ENCODE peak calls at places on chromosomes 13 and 19, in six cellular contexts. One of them, this sample, is unnamed.

GRCh38 chr19:46206176-46206575 is 23.4 kb upstream of the IGFL1 start:
- DNase-seq in SK-N-SH: no peak
- DNase-seq in HepG2: no peak
- DNase-seq in GM12891: no peak
- DNase-seq in GM12892: no peak
- DNase-seq in K562: no peak
- DNase-seq in this sample: no peak

GRCh38 chr13:44818428-44818827 is 170.8 kb downstream of the NUFIP1 start:
- DNase-seq in SK-N-SH: peak; percentile 69
- DNase-seq in HepG2: peak; percentile 24
- DNase-seq in GM12891: no peak
- DNase-seq in GM12892: no peak
- DNase-seq in K562: no peak
- DNase-seq in this sample: no peak

GRCh38 chr13:101049166-101049850 is 367.0 kb downstream of the NALCN start:
- DNase-seq in SK-N-SH: no peak
- DNase-seq in HepG2: no peak
- DNase-seq in GM12891: no peak
- DNase-seq in GM12892: no peak
- DNase-seq in K562: no peak
- DNase-seq in this sample: no peak

GRCh38 chr13:39585219-39585618 is 17.8 kb downstream of the LHFPL6 start:
- DNase-seq in SK-N-SH: no peak
- DNase-seq in HepG2: no peak
- DNase-seq in GM12891: no peak
- DNase-seq in GM12892: no peak
- DNase-seq in K562: no peak
- DNase-seq in this sample: no peak

GRCh38 chr19:49932731-49933131 is 3.4 kb upstream of the NUP62 start:
- DNase-seq in SK-N-SH: no peak
- DNase-seq in HepG2: no peak
- DNase-seq in GM12891: no peak
- DNase-seq in GM12892: no peak
- DNase-seq in K562: no peak
- DNase-seq in this sample: no peak

GRCh38 chr19:43957891-43958290 is 6.9 kb downstream of the ZNF221 start:
- DNase-seq in SK-N-SH: no peak
- DNase-seq in HepG2: peak; percentile 59
- DNase-seq in GM12891: no peak
- DNase-seq in GM12892: no peak
- DNase-seq in K562: no peak
- DNase-seq in this sample: no peak

GRCh38 chr19:40687525-40688016 is 2.9 kb downstream of the NUMBL start:
- DNase-seq in SK-N-SH: no peak
- DNase-seq in HepG2: no peak
- DNase-seq in GM12891: no peak
- DNase-seq in GM12892: no peak
- DNase-seq in K562: peak; percentile 88
- DNase-seq in this sample: no peak

GRCh38 chr19:48991823-48992570 is 1.1 kb downstream of the GYS1 start:
- DNase-seq in SK-N-SH: peak; percentile 59
- DNase-seq in HepG2: no peak
- DNase-seq in GM12891: peak; percentile 47
- DNase-seq in GM12892: no peak
- DNase-seq in K562: peak; percentile 73
- DNase-seq in this sample: no peak

GRCh38 chr13:77338961-77339401 is 12.1 kb upstream of the MYCBP2 start:
- DNase-seq in SK-N-SH: no peak
- DNase-seq in HepG2: no peak
- DNase-seq in GM12891: no peak
- DNase-seq in GM12892: no peak
- DNase-seq in K562: no peak
- DNase-seq in this sample: no peak

GRCh38 chr13:46749951-46750350 is 47.0 kb downstream of the ESD start:
- DNase-seq in SK-N-SH: no peak
- DNase-seq in HepG2: no peak
- DNase-seq in GM12891: no peak
- DNase-seq in GM12892: no peak
- DNase-seq in K562: no peak
- DNase-seq in this sample: no peak

GRCh38 chr13:103140001-103140671 is 73.9 kb upstream of the SLC10A2 start:
- DNase-seq in SK-N-SH: peak; percentile 10
- DNase-seq in HepG2: peak; percentile 12
- DNase-seq in GM12891: peak; percentile 20
- DNase-seq in GM12892: no peak
- DNase-seq in K562: peak; percentile 1
- DNase-seq in this sample: no peak

GRCh38 chr19:41479757-41480191 is 36.8 kb downstream of the ERICH4 start:
- DNase-seq in SK-N-SH: no peak
- DNase-seq in HepG2: no peak
- DNase-seq in GM12891: no peak
- DNase-seq in GM12892: no peak
- DNase-seq in K562: peak; percentile 58
- DNase-seq in this sample: no peak

GRCh38 chr19:11195681-11196080 is 1.7 kb downstream of the KANK2 start:
- DNase-seq in SK-N-SH: no peak
- DNase-seq in HepG2: no peak
- DNase-seq in GM12891: no peak
- DNase-seq in GM12892: no peak
- DNase-seq in K562: no peak
- DNase-seq in this sample: no peak

GRCh38 chr13:71712988-71713653 is 153.9 kb downstream of the DACH1 start:
- DNase-seq in SK-N-SH: peak; percentile 65
- DNase-seq in HepG2: peak; percentile 49
- DNase-seq in GM12891: no peak
- DNase-seq in GM12892: no peak
- DNase-seq in K562: peak; percentile 18
- DNase-seq in this sample: no peak

GRCh38 chr13:107941345-107942029 is 273.8 kb downstream of the LIG4 start:
- DNase-seq in SK-N-SH: no peak
- DNase-seq in HepG2: no peak
- DNase-seq in GM12891: no peak
- DNase-seq in GM12892: no peak
- DNase-seq in K562: peak; percentile 55
- DNase-seq in this sample: no peak

GRCh38 chr13:107942030-107942617 is 273.2 kb downstream of the LIG4 start:
- DNase-seq in SK-N-SH: no peak
- DNase-seq in HepG2: no peak
- DNase-seq in GM12891: no peak
- DNase-seq in GM12892: no peak
- DNase-seq in K562: peak; percentile 99
- DNase-seq in this sample: no peak

DNA sequence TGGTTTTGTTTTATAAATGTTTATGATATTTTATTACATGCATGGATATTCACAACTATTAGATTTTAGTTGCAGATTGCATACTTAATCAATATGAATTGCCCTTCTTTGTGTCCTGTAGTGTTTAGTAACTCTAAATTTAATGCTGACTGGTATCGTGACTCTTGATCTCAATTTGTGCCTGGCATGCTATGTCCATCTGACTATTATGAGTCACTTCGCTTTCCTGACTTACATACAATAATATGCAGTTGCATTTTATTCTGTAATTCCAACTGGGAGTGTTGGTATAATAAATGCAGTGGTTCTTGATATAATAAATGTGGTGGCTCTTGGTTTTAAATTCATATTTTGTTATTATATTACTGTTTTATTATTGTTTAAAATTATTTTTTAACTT is 277.5 kb downstream of the LIG4 start:
- DNase-seq in SK-N-SH: no peak
- DNase-seq in HepG2: no peak
- DNase-seq in GM12891: no peak
- DNase-seq in GM12892: no peak
- DNase-seq in K562: no peak
- DNase-seq in this sample: no peak
- TF ChIP-seq TAF1 in SK-N-SH: no peak
- TF ChIP-seq TAF1 in HepG2: no peak
- TF ChIP-seq TAF1 in GM12891: no peak
- TF ChIP-seq TAF1 in GM12892: no peak
- TF ChIP-seq TAF1 in K562: no peak
- TF ChIP-seq TAF1 in this sample: no peak

DNA sequence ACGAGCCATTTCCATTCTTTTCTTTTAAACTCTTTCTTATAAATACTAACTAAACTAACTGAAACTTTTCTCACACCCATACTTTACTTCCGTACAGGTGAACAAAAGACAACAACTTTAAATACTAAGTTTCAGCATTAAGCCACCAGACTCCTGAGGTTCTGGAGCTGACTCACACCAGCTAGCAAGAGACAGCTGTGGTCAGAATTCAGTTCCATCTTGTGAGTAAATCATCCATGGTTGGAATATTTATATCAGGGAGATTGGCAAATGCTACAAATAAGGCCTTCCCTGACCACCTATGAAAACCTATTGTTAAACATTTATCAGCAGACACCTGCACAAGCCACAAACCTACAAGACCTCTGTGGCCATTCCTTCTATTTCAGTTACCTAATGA is 897.0 kb downstream of the EFNB2 start:
- DNase-seq in SK-N-SH: no peak
- DNase-seq in HepG2: no peak
- DNase-seq in GM12891: no peak
- DNase-seq in GM12892: no peak
- DNase-seq in K562: no peak
- DNase-seq in this sample: no peak
- TF ChIP-seq TAF1 in SK-N-SH: no peak
- TF ChIP-seq TAF1 in HepG2: no peak
- TF ChIP-seq TAF1 in GM12891: no peak
- TF ChIP-seq TAF1 in GM12892: no peak
- TF ChIP-seq TAF1 in K562: no peak
- TF ChIP-seq TAF1 in this sample: no peak

GRCh38 chr19:10146142-10146541 is 26.4 kb upstream of the EIF3G start:
- DNase-seq in SK-N-SH: no peak
- DNase-seq in HepG2: no peak
- DNase-seq in GM12891: no peak
- DNase-seq in GM12892: no peak
- DNase-seq in K562: no peak
- DNase-seq in this sample: no peak
- TF ChIP-seq TAF1 in SK-N-SH: no peak
- TF ChIP-seq TAF1 in HepG2: no peak
- TF ChIP-seq TAF1 in GM12891: no peak
- TF ChIP-seq TAF1 in GM12892: no peak
- TF ChIP-seq TAF1 in K562: no peak
- TF ChIP-seq TAF1 in this sample: no peak

DNA sequence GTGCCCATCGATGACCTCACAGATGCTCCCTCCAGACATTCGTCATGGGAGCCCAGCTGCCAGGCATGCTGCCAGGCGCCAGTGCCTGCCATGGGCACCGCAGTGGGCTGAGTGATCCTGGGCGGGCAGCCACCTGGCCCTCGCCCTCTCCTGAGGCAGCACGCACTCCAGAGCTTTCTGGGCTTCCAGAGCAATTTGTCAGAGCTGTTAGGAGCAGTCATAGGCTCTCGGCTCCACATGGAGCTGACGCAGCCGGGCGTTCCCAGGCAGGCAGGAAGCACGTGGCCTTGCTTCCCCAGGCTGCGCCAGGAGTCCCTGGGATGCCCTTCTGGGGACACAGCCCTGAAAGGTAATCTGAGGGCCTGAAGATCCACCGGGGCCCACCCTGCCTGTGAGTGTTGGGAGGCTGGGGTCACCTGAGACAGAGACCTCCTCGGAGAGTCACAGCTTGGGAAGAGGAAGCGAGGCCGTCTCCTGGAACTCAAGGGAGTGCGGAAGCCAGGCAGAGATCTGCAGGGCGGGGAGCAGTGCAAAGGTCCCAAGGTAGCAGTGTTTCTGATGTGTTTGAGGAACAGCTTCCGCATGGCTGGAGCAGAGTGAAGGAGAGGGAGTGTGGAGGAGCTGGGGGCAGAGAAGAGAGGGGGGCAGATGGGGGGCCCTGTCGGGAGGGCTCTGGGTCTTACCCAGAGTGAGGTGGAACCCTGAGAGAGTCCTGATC is 50.5 kb downstream of the DPF1 start:
- DNase-seq in SK-N-SH: peak; percentile 76
- DNase-seq in HepG2: no peak
- DNase-seq in GM12891: no peak
- DNase-seq in GM12892: no peak
- DNase-seq in K562: no peak
- DNase-seq in this sample: no peak
- TF ChIP-seq TAF1 in SK-N-SH: no peak
- TF ChIP-seq TAF1 in HepG2: no peak
- TF ChIP-seq TAF1 in GM12891: no peak
- TF ChIP-seq TAF1 in GM12892: no peak
- TF ChIP-seq TAF1 in K562: no peak
- TF ChIP-seq TAF1 in this sample: no peak

DNA sequence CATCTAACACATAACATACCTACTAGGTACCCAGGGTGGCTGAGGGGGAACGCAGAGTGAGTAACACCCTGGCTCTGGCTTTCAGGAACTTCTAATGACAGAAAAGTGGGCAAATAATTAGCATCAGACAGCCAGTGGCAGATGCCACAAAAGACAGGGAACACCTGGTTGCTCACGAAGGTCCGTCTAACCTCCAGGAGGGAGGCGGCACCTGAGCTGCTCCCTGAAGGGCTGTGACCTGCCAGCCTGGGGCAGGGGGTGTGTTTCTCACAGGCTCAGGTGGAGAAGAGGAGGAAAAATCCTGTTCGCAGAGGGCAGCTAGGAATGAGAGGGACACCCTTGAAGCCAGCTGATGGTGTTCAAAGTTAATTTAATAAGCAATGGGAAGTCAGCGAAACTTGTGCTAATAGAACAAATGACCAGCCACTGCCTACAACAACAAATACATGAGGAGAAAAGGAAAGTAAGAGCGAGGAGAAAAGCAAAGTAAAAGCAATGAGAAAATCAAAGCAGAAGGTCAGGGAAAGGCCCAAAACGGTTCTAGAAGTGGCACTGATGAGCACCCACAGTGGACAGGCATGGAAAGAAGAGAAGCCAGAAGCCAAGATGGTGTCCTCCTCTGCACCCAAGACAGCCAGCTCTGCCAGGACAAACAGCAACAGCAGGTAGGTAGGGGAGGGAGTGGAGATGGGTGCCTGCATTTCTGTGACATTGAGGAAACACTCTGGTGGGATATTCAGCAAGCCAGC is 87.3 kb downstream of the STK24 start:
- DNase-seq in SK-N-SH: peak; percentile 52
- DNase-seq in HepG2: no peak
- DNase-seq in GM12891: no peak
- DNase-seq in GM12892: no peak
- DNase-seq in K562: no peak
- DNase-seq in this sample: no peak
- TF ChIP-seq TAF1 in SK-N-SH: no peak
- TF ChIP-seq TAF1 in HepG2: no peak
- TF ChIP-seq TAF1 in GM12891: no peak
- TF ChIP-seq TAF1 in GM12892: no peak
- TF ChIP-seq TAF1 in K562: no peak
- TF ChIP-seq TAF1 in this sample: no peak

DNA sequence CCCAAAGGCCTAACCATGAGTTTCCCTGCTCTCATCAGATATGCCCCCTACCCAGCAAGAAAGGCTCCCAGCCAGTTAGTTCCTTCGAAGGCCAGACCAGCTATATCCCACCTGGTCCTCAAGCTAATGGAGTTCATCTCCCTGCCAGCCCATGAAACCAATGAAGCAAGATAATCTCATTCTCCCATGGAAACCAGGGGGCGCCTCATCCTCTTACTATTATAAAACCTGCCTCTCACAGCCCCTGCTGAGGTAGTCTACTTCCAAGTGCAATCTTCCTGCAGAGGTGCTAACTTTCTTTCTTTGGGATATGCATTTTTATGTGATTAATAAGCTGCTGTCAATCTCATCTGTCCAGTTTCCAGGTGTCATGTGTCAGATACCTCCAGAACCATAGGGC is 34.0 kb upstream of the ZNF573 start:
- DNase-seq in SK-N-SH: no peak
- DNase-seq in HepG2: no peak
- DNase-seq in GM12891: no peak
- DNase-seq in GM12892: no peak
- DNase-seq in K562: no peak
- DNase-seq in this sample: no peak
- TF ChIP-seq TAF1 in SK-N-SH: no peak
- TF ChIP-seq TAF1 in HepG2: no peak
- TF ChIP-seq TAF1 in GM12891: no peak
- TF ChIP-seq TAF1 in GM12892: no peak
- TF ChIP-seq TAF1 in K562: no peak
- TF ChIP-seq TAF1 in this sample: no peak